ENCODE peak calls at places on chromosomes 3 and 15, in four cellular contexts. K is K562, C is IMR-90, W is GM12878. B is an unnamed sample.

GRCh38 chr3:109685084-109686079 is 348.0 kb upstream of the DPPA4 start:
- DNase-seq in W (no peak), K (no peak), C (peak), B (no peak)

GRCh38 chr3:113157408-113157980 is 53.9 kb upstream of the BOC start:
- DNase-seq in C (no peak), W (no peak), K (no peak), B (no peak)

GRCh38 chr3:101542952-101543351 is 18.7 kb upstream of the TRMT10C start:
- DNase-seq in C (no peak), K (no peak), W (no peak), B (no peak)

GRCh38 chr3:42376397-42376798 is 34.0 kb downstream of the LYZL4 start:
- DNase-seq in C (peak), W (no peak), K (no peak), B (peak)

GRCh38 chr3:78003090-78003489 is 963.2 kb downstream of the ROBO2 start:
- DNase-seq in C (no peak), K (no peak), W (no peak), B (no peak)

GRCh38 chr3:102079809-102080197 is 230.5 kb downstream of the NFKBIZ start:
- DNase-seq in C (no peak), K (no peak), W (no peak), B (no peak)

GRCh38 chr15:76418352-76419140 is 82.0 kb downstream of the ISL2 start:
- DNase-seq in C (no peak), W (no peak), K (no peak), B (no peak)

GRCh38 chr3:25151497-25151896 is 276.6 kb upstream of the RARB start:
- DNase-seq in K (no peak), C (no peak), W (no peak), B (peak)

GRCh38 chr3:183298708-183299153 is 45.7 kb downstream of the B3GNT5 start:
- DNase-seq in C (peak), W (no peak), K (peak), B (no peak)

GRCh38 chr3:114928989-114929620 is 218.0 kb downstream of the ZBTB20 start:
- DNase-seq in W (no peak), C (peak), K (no peak), B (no peak)

GRCh38 chr15:89494941-89495637 is 1.3 kb downstream of the RHCG start:
- DNase-seq in K (peak), C (no peak), W (no peak), B (no peak)

GRCh38 chr3:104102386-104102785 is 1264.3 kb upstream of the ALCAM start:
- DNase-seq in W (peak), K (no peak), C (peak), B (peak)

GRCh38 chr3:197000211-197000610 is 29.4 kb downstream of the MELTF start:
- DNase-seq in W (no peak), K (no peak), C (peak), B (no peak)

GRCh38 chr3:13621381-13622221 is 72.7 kb downstream of the FBLN2 start:
- DNase-seq in K (no peak), C (no peak), W (no peak), B (no peak)

GRCh38 chr3:53056442-53056841 is 10.6 kb upstream of the SFMBT1 start:
- DNase-seq in W (no peak), C (peak), K (peak), B (no peak)

GRCh38 chr3:33786565-33787327 is 11.7 kb upstream of the PDCD6IP start:
- DNase-seq in W (no peak), K (no peak), C (no peak), B (no peak)

GRCh38 chr3:115800489-115801080 is 177.3 kb downstream of the GAP43 start:
- DNase-seq in K (no peak), W (no peak), C (peak), B (no peak)

GRCh38 chr3:10964537-10965167 is 27.9 kb upstream of the SLC6A1 start:
- DNase-seq in K (peak), W (no peak), C (peak), B (peak)

GRCh38 chr3:138812806-138813205 is 21.9 kb downstream of the PIK3CB start:
- DNase-seq in K (no peak), C (peak), W (no peak), B (no peak)

GRCh38 chr3:44321335-44321734 is 17.2 kb upstream of the TCAIM start:
- DNase-seq in C (no peak), K (no peak), W (no peak), B (no peak)

GRCh38 chr15:59371458-59372351 is 966 bp downstream of the MYO1E start:
- DNase-seq in K (no peak), W (no peak), C (no peak), B (peak)

GRCh38 chr3:25257026-25257425 is 171.0 kb upstream of the RARB start:
- DNase-seq in K (no peak), C (no peak), W (no peak), B (no peak)

GRCh38 chr15:66433726-66434125 is 47.0 kb downstream of the MAP2K1 start:
- DNase-seq in C (peak), K (no peak), W (no peak), B (no peak)

GRCh38 chr3:189389346-189389745 is 217.6 kb downstream of the TPRG1 start:
- DNase-seq in W (no peak), K (no peak), C (no peak), B (no peak)

GRCh38 chr3:48445277-48445882 is 1.2 kb upstream of the ATRIP start:
- DNase-seq in W (no peak), K (no peak), C (no peak), B (no peak)

GRCh38 chr3:175546115-175546514 is 687.0 kb downstream of the NAALADL2 start:
- DNase-seq in K (no peak), C (no peak), W (no peak), B (no peak)

GRCh38 chr3:71512000-71512399 is 71.5 kb downstream of the FOXP1 start:
- DNase-seq in W (no peak), K (peak), C (no peak), B (no peak)

GRCh38 chr15:65939901-65940617 is 70.8 kb downstream of the RAB11A start:
- DNase-seq in K (no peak), W (no peak), C (peak), B (peak)

GRCh38 chr15:79099692-79100091 is 9.1 kb upstream of the RASGRF1 start:
- DNase-seq in C (peak), K (no peak), W (no peak), B (no peak)

GRCh38 chr3:99534951-99535704 is 103.3 kb upstream of the COL8A1 start:
- DNase-seq in K (no peak), C (peak), W (no peak), B (peak)

GRCh38 chr3:126304291-126304690 is 52.9 kb downstream of the KLF15 start:
- DNase-seq in C (no peak), W (no peak), K (no peak), B (no peak)

GRCh38 chr3:39569095-39569494 is 101.6 kb downstream of the MOBP start:
- DNase-seq in W (no peak), K (no peak), C (no peak), B (no peak)

GRCh38 chr3:186772281-186772885 is 11.0 kb upstream of the EIF4A2 start:
- DNase-seq in K (no peak), C (no peak), W (no peak), B (no peak)

GRCh38 chr3:193851941-193852674 is 259.1 kb downstream of the OPA1 start:
- DNase-seq in C (no peak), W (no peak), K (no peak), B (peak)

GRCh38 chr15:74227968-74228722 is 8.0 kb upstream of the CCDC33 start:
- DNase-seq in W (no peak), K (no peak), C (no peak), B (peak)

GRCh38 chr3:70905496-70905895 is 593.1 kb upstream of the MDFIC2 start:
- DNase-seq in W (no peak), C (no peak), K (no peak), B (no peak)

GRCh38 chr15:51312132-51312531 is 26.3 kb downstream of the CYP19A1 start:
- DNase-seq in C (peak), K (no peak), W (no peak), B (no peak)

GRCh38 chr15:27250223-27250622 is 279.2 kb downstream of the GABRG3 start:
- DNase-seq in W (no peak), C (no peak), K (no peak), B (no peak)
- TF ChIP-seq CTCF in W (no peak), C (no peak), K (peak), B (no peak)

GRCh38 chr3:190585771-190586630 is 72.1 kb downstream of the IL1RAP start:
- DNase-seq in K (no peak), C (peak), W (no peak), B (peak)
- TF ChIP-seq FOS in K (no peak), C (peak), W (no peak), B (peak)

GRCh38 chr3:46578973-46579755 is 13.1 kb upstream of the LRRC2 start:
- DNase-seq in C (no peak), K (no peak), W (no peak), B (peak)

GRCh38 chr3:46576899-46577298 is 10.8 kb upstream of the LRRC2 start:
- DNase-seq in K (no peak), C (no peak), W (no peak), B (no peak)

GRCh38 chr3:46576386-46576785 is 10.3 kb upstream of the LRRC2 start:
- DNase-seq in C (no peak), W (no peak), K (no peak), B (no peak)

GRCh38 chr3:46580675-46581074 is 14.6 kb upstream of the LRRC2 start:
- DNase-seq in W (no peak), K (no peak), C (no peak), B (no peak)

GRCh38 chr3:46579756-46580286 is 13.7 kb upstream of the LRRC2 start:
- DNase-seq in W (no peak), C (no peak), K (no peak), B (no peak)
- H3K4me3 ChIP-seq in W (no peak), C (no peak), K (no peak), B (no peak)

GRCh38 chr15:90600954-90601353 is 71.2 kb downstream of the CRTC3 start:
- DNase-seq in K (no peak), C (no peak), W (no peak), B (no peak)

GRCh38 chr15:90606641-90607040 is 76.9 kb downstream of the CRTC3 start:
- DNase-seq in W (no peak), C (no peak), K (no peak), B (no peak)

GRCh38 chr15:90607361-90607760 is 77.6 kb downstream of the CRTC3 start:
- DNase-seq in W (no peak), K (no peak), C (no peak), B (no peak)

GRCh38 chr15:90599639-90600038 is 69.9 kb downstream of the CRTC3 start:
- DNase-seq in C (no peak), K (no peak), W (no peak), B (no peak)

DNA sequence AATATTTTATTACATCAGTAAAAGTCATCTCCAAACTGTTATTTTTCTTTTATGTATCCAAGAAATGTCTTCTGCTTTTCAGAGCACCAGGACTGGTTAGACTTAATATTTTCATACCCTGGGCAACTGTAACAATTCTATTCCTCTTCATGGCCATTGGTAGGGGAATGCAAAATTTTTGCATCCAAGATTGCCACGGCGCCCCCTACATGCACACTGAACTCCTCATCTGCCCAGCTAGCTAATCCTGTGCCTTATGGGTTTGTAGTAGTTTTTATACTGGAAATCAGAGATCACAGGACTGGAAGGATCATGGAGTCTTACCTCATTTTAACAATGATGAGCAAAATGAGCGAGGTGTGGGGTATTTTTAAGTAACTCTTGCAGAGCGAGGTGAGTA is 74.2 kb downstream of the CRTC3 start:
- DNase-seq in W (no peak), C (no peak), K (no peak), B (peak)
- TF ChIP-seq CTCF in W (peak), C (peak), K (peak), B (peak)

DNA sequence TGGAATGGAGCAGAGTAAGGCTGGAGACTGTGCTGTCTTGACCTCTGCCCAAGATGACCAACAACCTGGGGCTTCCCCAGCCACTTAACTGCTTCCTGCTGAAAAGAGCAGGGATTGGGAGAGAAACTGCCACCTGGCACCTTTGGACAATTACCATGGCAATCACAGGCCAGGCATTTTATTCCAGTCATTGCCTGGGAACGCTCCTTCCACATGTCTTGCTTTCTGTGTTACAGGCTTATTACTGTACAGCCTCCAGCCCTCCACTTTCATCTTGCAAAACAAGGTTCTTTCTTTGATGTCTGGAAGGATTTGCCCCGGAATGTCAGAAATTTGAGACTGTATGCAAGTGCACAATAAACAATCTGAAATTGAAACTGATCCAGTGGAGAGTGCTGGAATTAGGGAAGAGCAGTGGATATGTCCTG is 2.8 kb downstream of the PPP1R14D start:
- DNase-seq in C (peak), K (no peak), W (no peak), B (no peak)
- TF ChIP-seq FOS in C (no peak), K (no peak), W (no peak), B (no peak)

GRCh38 chr15:85582076-85582718 is 201.8 kb downstream of the AKAP13 start:
- DNase-seq in W (peak), K (no peak), C (peak), B (peak)

GRCh38 chr15:85579011-85579701 is 198.8 kb downstream of the AKAP13 start:
- DNase-seq in K (no peak), W (no peak), C (no peak), B (peak)

GRCh38 chr15:85579957-85580694 is 199.7 kb downstream of the AKAP13 start:
- DNase-seq in W (no peak), C (no peak), K (no peak), B (no peak)

GRCh38 chr15:85581495-85581894 is 201.1 kb downstream of the AKAP13 start:
- DNase-seq in W (no peak), K (no peak), C (no peak), B (no peak)

DNA sequence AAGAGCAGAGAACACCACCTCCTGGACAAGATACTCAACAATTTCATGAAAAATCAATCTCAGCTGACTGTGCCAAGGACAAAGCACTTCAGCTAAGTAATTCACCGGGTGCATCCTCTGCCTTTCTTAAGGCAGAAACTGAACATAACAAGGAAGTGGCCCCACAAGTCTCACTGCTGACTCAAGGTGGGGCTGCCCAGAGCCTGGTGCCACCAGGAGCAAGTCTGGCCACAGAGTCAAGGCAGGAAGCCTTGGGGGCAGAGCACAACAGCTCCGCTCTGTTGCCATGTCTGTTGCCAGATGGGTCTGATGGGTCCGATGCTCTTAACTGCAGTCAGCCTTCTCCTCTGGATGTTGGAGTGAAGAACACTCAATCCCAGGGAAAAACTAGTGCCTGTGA is 200.5 kb downstream of the AKAP13 start:
- DNase-seq in K (no peak), W (no peak), C (no peak), B (no peak)
- H3K4me3 ChIP-seq in K (no peak), W (no peak), C (no peak), B (no peak)

GRCh38 chr15:43777293-43777819 is 590 bp upstream of the ELL3 start:
- DNase-seq in C (peak), K (no peak), W (peak), B (peak)

GRCh38 chr15:43776718-43777292 is at the start of gene ELL3:
- DNase-seq in K (peak), W (no peak), C (peak), B (no peak)

GRCh38 chr15:43774062-43774461 is 2.7 kb downstream of the ELL3 start:
- DNase-seq in C (no peak), K (no peak), W (no peak), B (no peak)

GRCh38 chr15:43776101-43776717 is 557 bp downstream of the ELL3 start:
- DNase-seq in W (peak), C (no peak), K (no peak), B (no peak)

GRCh38 chr15:43775411-43775965 is 1.3 kb downstream of the ELL3 start:
- DNase-seq in K (no peak), W (no peak), C (peak), B (peak)
- TF ChIP-seq CTCF in K (peak), W (no peak), C (peak), B (peak)

GRCh38 chr3:46867550-46867898 is 4.3 kb upstream of the MYL3 start:
- DNase-seq in C (no peak), W (no peak), K (no peak), B (peak)
- TF ChIP-seq FOS in C (no peak), W (no peak), K (no peak), B (no peak)